ENCODE peak calls at places on chromosomes 4 and X, in five cellular contexts. C is retina, Z is nephron progenitor cell, A is tibial nerve, U is AG09309. W is an unnamed sample.

GRCh38 chr4:183012862-183013855 is 85.9 kb upstream of the WWC2 start:
- DNase-seq in C (no peak), Z (no peak), A (no peak), U (no peak), W (no peak)

GRCh38 chrX:19554786-19555185 is 39.5 kb upstream of the MAP3K15 start:
- DNase-seq in C (no peak), Z (no peak), A (no peak), U (peak), W (no peak)

GRCh38 chrX:107123750-107124149 is 5.1 kb upstream of the RBM41 start:
- DNase-seq in C (no peak), Z (no peak), A (no peak), U (no peak), W (no peak)

GRCh38 chrX:10519761-10520160 is 100.6 kb downstream of the MID1 start:
- DNase-seq in C (no peak), Z (no peak), A (no peak), U (no peak), W (no peak)

GRCh38 chr4:120139392-120139791 is 72.7 kb upstream of the MAD2L1 start:
- DNase-seq in C (no peak), Z (no peak), A (no peak), U (no peak), W (no peak)

GRCh38 chr4:35539404-35540055 is 704.8 kb downstream of the ARAP2 start:
- DNase-seq in C (no peak), Z (no peak), A (no peak), U (no peak), W (no peak)

GRCh38 chr4:86233090-86233489 is 126.8 kb downstream of the MAPK10 start:
- DNase-seq in C (no peak), Z (no peak), A (no peak), U (no peak), W (no peak)

GRCh38 chr4:144647095-144647959 is 1.4 kb downstream of the HHIP start:
- DNase-seq in C (peak), Z (peak), A (no peak), U (no peak), W (no peak)

GRCh38 chr4:22962186-22962786 is 269.5 kb downstream of the GBA3 start:
- DNase-seq in C (no peak), Z (peak), A (no peak), U (no peak), W (no peak)

GRCh38 chr4:1309261-1310010 is 19.7 kb downstream of the MAEA start:
- DNase-seq in C (peak), Z (peak), A (peak), U (peak), W (peak)

GRCh38 chrX:130120321-130120731 is 10.0 kb upstream of the ELF4 start:
- DNase-seq in C (no peak), Z (peak), A (no peak), U (no peak), W (no peak)

GRCh38 chr4:1200425-1201035 is 28.1 kb upstream of the SPON2 start:
- DNase-seq in C (no peak), Z (no peak), A (no peak), U (no peak), W (no peak)

GRCh38 chr4:80540785-80541469 is 205.4 kb downstream of the CFAP299 start:
- DNase-seq in C (no peak), Z (no peak), A (no peak), U (no peak), W (no peak)

GRCh38 chrX:69469975-69470374 is 34.2 kb upstream of the NALF2 start:
- DNase-seq in C (no peak), Z (no peak), A (no peak), U (no peak), W (no peak)

GRCh38 chr4:38563703-38564490 is 100.1 kb upstream of the KLF3 start:
- DNase-seq in C (peak), Z (no peak), A (no peak), U (no peak), W (no peak)

GRCh38 chr4:15457401-15458201 is 12.1 kb upstream of the CC2D2A start:
- DNase-seq in C (peak), Z (no peak), A (no peak), U (peak), W (no peak)

GRCh38 chr4:39814403-39815185 is 116.7 kb downstream of the UBE2K start:
- DNase-seq in C (no peak), Z (peak), A (no peak), U (no peak), W (no peak)

GRCh38 chrX:134186362-134187121 is 50.4 kb upstream of the CCDC160 start:
- DNase-seq in C (no peak), Z (no peak), A (no peak), U (no peak), W (no peak)

GRCh38 chr4:101346312-101346561 is 1.1 kb downstream of the PPP3CA start:
- DNase-seq in C (no peak), Z (no peak), A (no peak), U (no peak), W (no peak)

GRCh38 chrX:30349946-30350345 is 40.8 kb upstream of the NR0B1 start:
- DNase-seq in C (no peak), Z (no peak), A (no peak), U (no peak), W (no peak)

GRCh38 chr4:8303485-8304281 is 34.1 kb downstream of the HTRA3 start:
- DNase-seq in C (no peak), Z (no peak), A (no peak), U (peak), W (no peak)

GRCh38 chr4:17771284-17771908 is 10.0 kb downstream of the FAM184B start:
- DNase-seq in C (no peak), Z (no peak), A (no peak), U (no peak), W (no peak)

GRCh38 chr4:124903995-124904722 is 191.6 kb upstream of the ANKRD50 start:
- DNase-seq in C (peak), Z (peak), A (peak), U (no peak), W (no peak)

GRCh38 chr4:184474261-184475095 is at the start of gene IRF2:
- DNase-seq in C (peak), Z (peak), A (peak), U (peak), W (peak)

GRCh38 chrX:102339312-102340298 is 92.6 kb downstream of the NXF2 start:
- DNase-seq in C (no peak), Z (no peak), A (no peak), U (no peak), W (no peak)

GRCh38 chr4:164508126-164508525 is 245.8 kb upstream of the SMIM31 start:
- DNase-seq in C (no peak), Z (no peak), A (no peak), U (no peak), W (no peak)

GRCh38 chrX:65451663-65452062 is 82.9 kb downstream of the LAS1L start:
- DNase-seq in C (no peak), Z (peak), A (no peak), U (no peak), W (no peak)

GRCh38 chr4:3868841-3869572 is 102.8 kb downstream of the ADRA2C start:
- DNase-seq in C (no peak), Z (no peak), A (no peak), U (no peak), W (no peak)

GRCh38 chr4:14844059-14844458 is 158.2 kb upstream of the CPEB2 start:
- DNase-seq in C (no peak), Z (no peak), A (no peak), U (no peak), W (no peak)

GRCh38 chr4:127783026-127783769 is 1.1 kb downstream of the HSPA4L start:
- DNase-seq in C (peak), Z (peak), A (peak), U (no peak), W (peak)

GRCh38 chrX:103584606-103585005 is 709 bp upstream of the TCEAL4 start:
- DNase-seq in C (peak), Z (no peak), A (no peak), U (no peak), W (no peak)

GRCh38 chr4:108991929-108992328 is 229.1 kb upstream of the ETNPPL start:
- DNase-seq in C (no peak), Z (no peak), A (no peak), U (peak), W (no peak)

GRCh38 chr4:145609494-145610427 is 9.4 kb upstream of the MMAA start:
- DNase-seq in C (peak), Z (peak), A (peak), U (peak), W (peak)

GRCh38 chr4:183081116-183081469 is 18.0 kb upstream of the WWC2 start:
- DNase-seq in C (no peak), Z (no peak), A (no peak), U (no peak), W (no peak)